ENCODE peak calls at places on chromosomes 11 and 22, in five cellular contexts. X is dermis microvascular lymphatic vessel endothelial cell; Z is CD4-positive, CD25-positive, alpha-beta regulatory T cell; J is C1 segment of cervical spinal cord; V is left ventricle myocardium inferior. L is an unnamed sample.

GRCh38 chr22:48702573-48703264 is 1125.0 kb downstream of the BRD1 start:
- DNase-seq in X (no peak), Z (no peak), J (peak), V (peak), L (no peak)

GRCh38 chr11:85595285-85595884 is 31.8 kb downstream of the DLG2 start:
- DNase-seq in X (peak), Z (peak), J (no peak), V (no peak), L (peak)

GRCh38 chr22:20028855-20029549 is 8.1 kb downstream of the TANGO2 start:
- DNase-seq in X (no peak), Z (no peak), J (no peak), V (no peak), L (no peak)

GRCh38 chr22:47805394-47805935 is 1043.0 kb downstream of the TBC1D22A start:
- DNase-seq in X (no peak), Z (no peak), J (no peak), V (no peak), L (no peak)

GRCh38 chr22:49600452-49600847 is 227.2 kb downstream of the BRD1 start:
- DNase-seq in X (no peak), Z (no peak), J (no peak), V (no peak), L (no peak)

GRCh38 chr11:64268687-64269379 is 15.6 kb downstream of the BAD start:
- DNase-seq in X (no peak), Z (peak), J (peak), V (peak), L (no peak)

GRCh38 chr22:49763696-49764095 is 64.0 kb downstream of the BRD1 start:
- DNase-seq in X (no peak), Z (no peak), J (no peak), V (no peak), L (no peak)

GRCh38 chr11:108788565-108789199 is 123.8 kb downstream of the DDX10 start:
- DNase-seq in X (peak), Z (peak), J (no peak), V (no peak), L (peak)

GRCh38 chr11:130323452-130324448 is 9.0 kb upstream of the ZBTB44 start:
- DNase-seq in X (no peak), Z (no peak), J (no peak), V (no peak), L (no peak)

GRCh38 chr11:105000797-105001196 is 22.2 kb downstream of the CASP5 start:
- DNase-seq in X (no peak), Z (peak), J (no peak), V (no peak), L (peak)

GRCh38 chr11:117273550-117274289 is 17.4 kb upstream of the BACE1-AS start:
- DNase-seq in X (no peak), Z (no peak), J (no peak), V (no peak), L (no peak)

GRCh38 chr11:2390871-2391662 is 9.5 kb upstream of the TSSC4 start:
- DNase-seq in X (no peak), Z (no peak), J (no peak), V (no peak), L (peak)

GRCh38 chr22:50563410-50564160 is 866 bp upstream of the SYCE3 start:
- DNase-seq in X (no peak), Z (no peak), J (no peak), V (no peak), L (no peak)

GRCh38 chr22:26016916-26017315 is 152.3 kb upstream of the SEZ6L start:
- DNase-seq in X (no peak), Z (no peak), J (no peak), V (no peak), L (no peak)

GRCh38 chr22:50177537-50178470 is 7.3 kb downstream of the PANX2 start:
- DNase-seq in X (no peak), Z (no peak), J (no peak), V (no peak), L (no peak)

GRCh38 chr22:49587987-49588386 is 239.7 kb downstream of the BRD1 start:
- DNase-seq in X (no peak), Z (no peak), J (no peak), V (no peak), L (no peak)

GRCh38 chr11:106950067-106950491 is 68.2 kb downstream of the GUCY1A2 start:
- DNase-seq in X (no peak), Z (no peak), J (no peak), V (no peak), L (no peak)

GRCh38 chr22:48053973-48054372 is 1291.5 kb downstream of the TBC1D22A start:
- DNase-seq in X (no peak), Z (no peak), J (no peak), V (no peak), L (no peak)

GRCh38 chr22:19621372-19622060 is 92.8 kb upstream of the SEPTIN5 start:
- DNase-seq in X (no peak), Z (no peak), J (no peak), V (no peak), L (no peak)

GRCh38 chr22:29211066-29211841 is 5.6 kb downstream of the EMID1 start:
- DNase-seq in X (no peak), Z (no peak), J (no peak), V (no peak), L (no peak)

GRCh38 chr11:36030707-36031365 is 87.0 kb downstream of the LDLRAD3 start:
- DNase-seq in X (no peak), Z (no peak), J (no peak), V (no peak), L (no peak)

GRCh38 chr11:67436459-67437081 is 912 bp downstream of the PTPRCAP start:
- DNase-seq in X (no peak), Z (peak), J (no peak), V (no peak), L (peak)

GRCh38 chr22:34068011-34068410 is 147.7 kb upstream of the LARGE1 start:
- DNase-seq in X (no peak), Z (no peak), J (no peak), V (no peak), L (no peak)

L was measured in Jurkat, Clone E6-1.